ENCODE peak calls at places on chromosomes 5 and 9, in nine cellular contexts. One of them, this sample, is unnamed.

GRCh38 chr9:133972041-133972970 is 19.8 kb downstream of the VAV2 start:
- DNase-seq in transverse colon: peak
- DNase-seq in breast epithelium: no peak
- DNase-seq in gastrocnemius medialis: no peak
- DNase-seq in psoas muscle: peak
- DNase-seq in WTC11: no peak
- DNase-seq in HFF-Myc: no peak
- DNase-seq in HepG2: no peak
- DNase-seq in upper lobe of right lung: peak
- DNase-seq in this sample: no peak

GRCh38 chr9:13278023-13278367 is 1.5 kb downstream of the MPDZ start:
- DNase-seq in HepG2: peak
- DNase-seq in WTC11: no peak
- DNase-seq in psoas muscle: no peak
- DNase-seq in HFF-Myc: no peak
- DNase-seq in upper lobe of right lung: no peak
- DNase-seq in transverse colon: no peak
- DNase-seq in breast epithelium: no peak
- DNase-seq in gastrocnemius medialis: no peak
- DNase-seq in this sample: no peak

GRCh38 chr5:17219431-17219830 is 2.0 kb downstream of the BASP1 start:
- DNase-seq in breast epithelium: no peak
- DNase-seq in psoas muscle: no peak
- DNase-seq in transverse colon: no peak
- DNase-seq in gastrocnemius medialis: no peak
- DNase-seq in upper lobe of right lung: no peak
- DNase-seq in WTC11: no peak
- DNase-seq in HFF-Myc: no peak
- DNase-seq in HepG2: no peak
- DNase-seq in this sample: no peak

GRCh38 chr5:107023732-107024131 is 647.0 kb downstream of the EFNA5 start:
- DNase-seq in HepG2: no peak
- DNase-seq in HFF-Myc: no peak
- DNase-seq in gastrocnemius medialis: no peak
- DNase-seq in breast epithelium: no peak
- DNase-seq in psoas muscle: no peak
- DNase-seq in transverse colon: no peak
- DNase-seq in WTC11: no peak
- DNase-seq in upper lobe of right lung: no peak
- DNase-seq in this sample: no peak

GRCh38 chr5:18483386-18483785 is 849.1 kb downstream of the TAF11L14 start:
- DNase-seq in gastrocnemius medialis: no peak
- DNase-seq in HepG2: no peak
- DNase-seq in transverse colon: no peak
- DNase-seq in breast epithelium: no peak
- DNase-seq in upper lobe of right lung: no peak
- DNase-seq in WTC11: no peak
- DNase-seq in HFF-Myc: no peak
- DNase-seq in psoas muscle: no peak
- DNase-seq in this sample: no peak

GRCh38 chr5:80668016-80668969 is 13.5 kb upstream of the DHFR start:
- DNase-seq in upper lobe of right lung: peak
- DNase-seq in breast epithelium: no peak
- DNase-seq in HFF-Myc: no peak
- DNase-seq in transverse colon: peak
- DNase-seq in psoas muscle: no peak
- DNase-seq in WTC11: peak
- DNase-seq in HepG2: peak
- DNase-seq in gastrocnemius medialis: no peak
- DNase-seq in this sample: no peak

GRCh38 chr9:111900934-111901612 is 4.5 kb downstream of the UGCG start:
- DNase-seq in HFF-Myc: no peak
- DNase-seq in HepG2: no peak
- DNase-seq in upper lobe of right lung: no peak
- DNase-seq in gastrocnemius medialis: no peak
- DNase-seq in breast epithelium: no peak
- DNase-seq in WTC11: no peak
- DNase-seq in psoas muscle: no peak
- DNase-seq in transverse colon: no peak
- DNase-seq in this sample: no peak

GRCh38 chr9:105632807-105633206 is 29.4 kb upstream of the TAL2 start:
- DNase-seq in upper lobe of right lung: no peak
- DNase-seq in HFF-Myc: no peak
- DNase-seq in breast epithelium: no peak
- DNase-seq in HepG2: no peak
- DNase-seq in WTC11: no peak
- DNase-seq in transverse colon: no peak
- DNase-seq in psoas muscle: no peak
- DNase-seq in gastrocnemius medialis: no peak
- DNase-seq in this sample: no peak

GRCh38 chr9:114803459-114803858 is 2.4 kb downstream of the TNFSF15 start:
- DNase-seq in psoas muscle: no peak
- DNase-seq in WTC11: no peak
- DNase-seq in HFF-Myc: no peak
- DNase-seq in upper lobe of right lung: no peak
- DNase-seq in gastrocnemius medialis: no peak
- DNase-seq in HepG2: no peak
- DNase-seq in breast epithelium: no peak
- DNase-seq in transverse colon: no peak
- DNase-seq in this sample: no peak

GRCh38 chr9:87601175-87601574 is 103.5 kb downstream of the DAPK1 start:
- DNase-seq in psoas muscle: no peak
- DNase-seq in transverse colon: peak
- DNase-seq in HepG2: peak
- DNase-seq in breast epithelium: no peak
- DNase-seq in gastrocnemius medialis: no peak
- DNase-seq in WTC11: no peak
- DNase-seq in HFF-Myc: no peak
- DNase-seq in upper lobe of right lung: peak
- DNase-seq in this sample: no peak

GRCh38 chr5:676699-677076 is 16.5 kb downstream of the TPPP start:
- DNase-seq in psoas muscle: peak
- DNase-seq in HepG2: no peak
- DNase-seq in transverse colon: no peak
- DNase-seq in gastrocnemius medialis: no peak
- DNase-seq in HFF-Myc: no peak
- DNase-seq in upper lobe of right lung: no peak
- DNase-seq in breast epithelium: no peak
- DNase-seq in WTC11: no peak
- DNase-seq in this sample: no peak

GRCh38 chr5:176608937-176609723 is 826 bp downstream of the GPRIN1 start:
- DNase-seq in transverse colon: no peak
- DNase-seq in gastrocnemius medialis: no peak
- DNase-seq in psoas muscle: no peak
- DNase-seq in upper lobe of right lung: no peak
- DNase-seq in HepG2: no peak
- DNase-seq in WTC11: no peak
- DNase-seq in breast epithelium: no peak
- DNase-seq in HFF-Myc: no peak
- DNase-seq in this sample: no peak

GRCh38 chr5:139574641-139575312 is 13.6 kb downstream of the UBE2D2 start:
- DNase-seq in breast epithelium: no peak
- DNase-seq in psoas muscle: no peak
- DNase-seq in gastrocnemius medialis: no peak
- DNase-seq in upper lobe of right lung: no peak
- DNase-seq in WTC11: no peak
- DNase-seq in HFF-Myc: no peak
- DNase-seq in HepG2: peak
- DNase-seq in transverse colon: no peak
- DNase-seq in this sample: no peak

GRCh38 chr9:135827301-135827700 is 80.0 kb downstream of the CAMSAP1 start:
- DNase-seq in HFF-Myc: no peak
- DNase-seq in upper lobe of right lung: peak
- DNase-seq in WTC11: no peak
- DNase-seq in psoas muscle: no peak
- DNase-seq in HepG2: no peak
- DNase-seq in transverse colon: no peak
- DNase-seq in gastrocnemius medialis: no peak
- DNase-seq in breast epithelium: no peak
- DNase-seq in this sample: no peak

GRCh38 chr5:120778491-120779293 is 314.6 kb downstream of the PRR16 start:
- DNase-seq in transverse colon: no peak
- DNase-seq in breast epithelium: no peak
- DNase-seq in gastrocnemius medialis: no peak
- DNase-seq in upper lobe of right lung: no peak
- DNase-seq in HepG2: no peak
- DNase-seq in WTC11: no peak
- DNase-seq in psoas muscle: no peak
- DNase-seq in HFF-Myc: no peak
- DNase-seq in this sample: no peak

GRCh38 chr5:159913048-159913447 is 3.2 kb upstream of the ADRA1B start:
- DNase-seq in gastrocnemius medialis: no peak
- DNase-seq in HepG2: no peak
- DNase-seq in upper lobe of right lung: no peak
- DNase-seq in HFF-Myc: no peak
- DNase-seq in psoas muscle: no peak
- DNase-seq in transverse colon: no peak
- DNase-seq in breast epithelium: no peak
- DNase-seq in WTC11: no peak
- DNase-seq in this sample: no peak

GRCh38 chr5:81817086-81817485 is 66.2 kb upstream of the SSBP2 start:
- DNase-seq in WTC11: no peak
- DNase-seq in transverse colon: no peak
- DNase-seq in breast epithelium: no peak
- DNase-seq in upper lobe of right lung: no peak
- DNase-seq in gastrocnemius medialis: no peak
- DNase-seq in psoas muscle: no peak
- DNase-seq in HepG2: no peak
- DNase-seq in HFF-Myc: no peak
- DNase-seq in this sample: no peak

DNA sequence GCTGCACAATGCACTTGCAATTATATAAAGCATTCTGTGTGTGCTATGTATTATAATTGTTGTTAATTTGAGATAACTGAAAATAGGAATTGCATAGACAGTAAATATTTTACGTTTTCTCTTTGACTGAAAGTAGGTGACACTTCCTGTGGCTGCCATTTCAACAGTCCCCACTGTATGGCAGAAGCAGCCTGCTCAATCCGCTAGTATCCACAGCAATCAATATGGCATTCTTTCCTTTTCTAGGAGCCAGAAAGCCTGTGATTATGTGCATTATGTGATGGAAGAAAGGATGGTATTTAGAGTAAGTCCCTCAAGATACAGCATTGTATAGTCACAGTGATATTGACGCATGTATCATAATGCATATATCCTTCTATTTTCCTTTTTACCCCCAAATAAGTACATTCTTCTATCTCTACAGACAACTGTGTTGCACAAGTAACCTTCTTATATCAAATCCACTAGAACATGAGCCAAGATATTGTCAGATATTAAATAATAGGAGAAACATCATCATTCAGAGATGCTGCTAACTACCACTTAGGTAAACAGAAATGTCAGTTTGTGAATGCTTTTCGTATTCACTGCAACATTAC is 59.7 kb downstream of the CARTPT start:
- DNase-seq in transverse colon: no peak
- DNase-seq in HepG2: peak
- DNase-seq in gastrocnemius medialis: no peak
- DNase-seq in HFF-Myc: no peak
- DNase-seq in psoas muscle: no peak
- DNase-seq in WTC11: no peak
- DNase-seq in breast epithelium: no peak
- DNase-seq in upper lobe of right lung: no peak
- DNase-seq in this sample: no peak
- TF ChIP-seq CTCF in transverse colon: peak
- TF ChIP-seq CTCF in HepG2: peak
- TF ChIP-seq CTCF in gastrocnemius medialis: no peak
- TF ChIP-seq CTCF in HFF-Myc: peak
- TF ChIP-seq CTCF in psoas muscle: peak
- TF ChIP-seq CTCF in WTC11: no peak
- TF ChIP-seq CTCF in breast epithelium: no peak
- TF ChIP-seq CTCF in upper lobe of right lung: peak
- TF ChIP-seq CTCF in this sample: peak

GRCh38 chr5:113320160-113320816 is 114.5 kb downstream of the TSSK1B start:
- DNase-seq in WTC11: no peak
- DNase-seq in HFF-Myc: no peak
- DNase-seq in upper lobe of right lung: no peak
- DNase-seq in psoas muscle: no peak
- DNase-seq in transverse colon: no peak
- DNase-seq in HepG2: no peak
- DNase-seq in breast epithelium: no peak
- DNase-seq in gastrocnemius medialis: no peak
- DNase-seq in this sample: no peak
- TF ChIP-seq CTCF in WTC11: no peak
- TF ChIP-seq CTCF in HFF-Myc: no peak
- TF ChIP-seq CTCF in upper lobe of right lung: no peak
- TF ChIP-seq CTCF in psoas muscle: no peak
- TF ChIP-seq CTCF in transverse colon: no peak
- TF ChIP-seq CTCF in HepG2: no peak
- TF ChIP-seq CTCF in breast epithelium: no peak
- TF ChIP-seq CTCF in gastrocnemius medialis: no peak
- TF ChIP-seq CTCF in this sample: no peak

DNA sequence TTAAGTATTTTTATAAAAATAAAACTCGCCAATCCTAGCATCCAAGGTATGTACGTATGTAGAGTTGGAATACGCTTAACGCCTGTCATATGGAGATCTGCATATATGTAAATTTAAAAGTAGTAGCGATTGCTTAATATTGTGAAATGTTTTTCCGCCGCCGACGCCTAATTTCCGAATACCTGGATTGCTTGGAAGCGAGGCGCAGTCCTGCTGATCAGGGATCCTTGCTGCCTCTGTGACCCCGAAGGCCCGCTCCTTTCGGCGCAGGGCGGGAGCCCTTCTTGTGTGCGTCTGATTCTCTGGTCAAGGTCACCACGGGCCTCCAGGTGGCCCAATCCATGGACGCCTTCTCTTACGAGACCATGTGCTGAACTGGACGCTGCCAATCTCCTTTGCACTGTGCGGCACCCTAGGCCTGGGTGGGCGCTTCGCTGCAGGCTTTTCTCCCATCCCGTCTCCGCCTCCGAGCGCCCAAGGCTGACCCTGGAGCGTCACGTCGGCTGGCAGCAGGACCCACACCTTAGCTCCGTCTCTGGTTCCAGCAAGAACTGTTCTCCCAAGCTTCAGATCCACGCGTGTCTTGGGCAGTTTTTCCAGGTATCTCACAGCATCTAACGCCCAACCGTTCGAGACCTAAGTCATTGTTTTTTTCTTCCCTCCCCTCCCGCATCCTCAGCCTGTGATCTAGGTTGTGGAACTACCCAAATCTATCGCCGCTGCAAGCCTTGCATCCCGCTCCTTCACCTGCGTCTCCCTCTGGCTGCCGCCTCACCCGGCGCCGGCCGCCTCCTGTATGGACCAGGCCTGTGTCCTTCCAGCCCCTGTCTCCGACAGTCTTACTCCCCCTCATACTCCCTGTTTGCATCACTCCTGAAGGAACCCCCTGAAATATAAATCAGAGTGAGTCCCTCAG is 3.6 kb upstream of the TRIM41 start:
- DNase-seq in breast epithelium: no peak
- DNase-seq in HFF-Myc: no peak
- DNase-seq in psoas muscle: no peak
- DNase-seq in HepG2: no peak
- DNase-seq in upper lobe of right lung: no peak
- DNase-seq in gastrocnemius medialis: no peak
- DNase-seq in WTC11: no peak
- DNase-seq in transverse colon: no peak
- DNase-seq in this sample: no peak
- TF ChIP-seq CTCF in breast epithelium: no peak
- TF ChIP-seq CTCF in HFF-Myc: no peak
- TF ChIP-seq CTCF in psoas muscle: no peak
- TF ChIP-seq CTCF in HepG2: no peak
- TF ChIP-seq CTCF in upper lobe of right lung: no peak
- TF ChIP-seq CTCF in gastrocnemius medialis: no peak
- TF ChIP-seq CTCF in WTC11: no peak
- TF ChIP-seq CTCF in transverse colon: no peak
- TF ChIP-seq CTCF in this sample: no peak

GRCh38 chr5:178208540-178209227 is 4.4 kb downstream of the HNRNPAB start:
- DNase-seq in upper lobe of right lung: peak
- DNase-seq in psoas muscle: no peak
- DNase-seq in gastrocnemius medialis: no peak
- DNase-seq in HFF-Myc: no peak
- DNase-seq in HepG2: no peak
- DNase-seq in breast epithelium: no peak
- DNase-seq in WTC11: peak
- DNase-seq in transverse colon: no peak
- DNase-seq in this sample: no peak
- TF ChIP-seq CTCF in upper lobe of right lung: no peak
- TF ChIP-seq CTCF in psoas muscle: peak
- TF ChIP-seq CTCF in gastrocnemius medialis: no peak
- TF ChIP-seq CTCF in HFF-Myc: peak
- TF ChIP-seq CTCF in HepG2: no peak
- TF ChIP-seq CTCF in breast epithelium: no peak
- TF ChIP-seq CTCF in WTC11: no peak
- TF ChIP-seq CTCF in transverse colon: peak
- TF ChIP-seq CTCF in this sample: peak